ENCODE peak calls at places on chromosome 3, in six cellular contexts. V is HepG2, Q is GM12878, U is K562, J is SK-N-SH, F is H1. X is an unnamed sample.
A peak's percentile ranks its signal among the peaks of the same experiment; 100 is the strongest.

GRCh38 chr3:52434080-52434479 is 10.8 kb downstream of the SEMA3G start:
- DNase-seq in V (no peak), Q (no peak), U (no peak), J (no peak), F (no peak), X (no peak)

GRCh38 chr3:12508316-12508715 is 24.0 kb downstream of the TSEN2 start:
- DNase-seq in V (no peak), Q (no peak), U (no peak), J (no peak), F (no peak), X (no peak)

GRCh38 chr3:139548801-139549200 is 9.3 kb upstream of the RBP1 start:
- DNase-seq in V (no peak), Q (no peak), U (no peak), J (no peak), F (no peak), X (no peak)

GRCh38 chr3:184965639-184966430 is 153.9 kb downstream of the VPS8 start:
- DNase-seq in V (no peak), Q (no peak), U (no peak), J (no peak), F (no peak), X (no peak)

GRCh38 chr3:12569836-12570235 is 12.9 kb downstream of the MKRN2 start:
- DNase-seq in V (no peak), Q (no peak), U (no peak), J (no peak), F (no peak), X (no peak)

GRCh38 chr3:65658398-65658797 is 380.3 kb downstream of the MAGI1 start:
- DNase-seq in V (no peak), Q (no peak), U (no peak), J (no peak), F (no peak), X (no peak)

GRCh38 chr3:145032790-145033189 is 1061.2 kb downstream of the DIPK2A start:
- DNase-seq in V (no peak), Q (no peak), U (no peak), J (no peak), F (no peak), X (no peak)

GRCh38 chr3:128995737-128996136 is 1.9 kb upstream of the CFAP92 start:
- DNase-seq in V (no peak), Q (no peak), U (no peak), J (no peak), F (no peak), X (no peak)

GRCh38 chr3:124764746-124765145 is 34.5 kb downstream of the UMPS start:
- DNase-seq in V (no peak), Q (no peak), U (no peak), J (no peak), F (no peak), X (no peak)

GRCh38 chr3:37737134-37737533 is 124.5 kb upstream of the CTDSPL start:
- DNase-seq in V (no peak), Q (no peak), U (no peak), J (no peak), F (no peak), X (no peak)

GRCh38 chr3:31600435-31600834 is 67.7 kb downstream of the STT3B start:
- DNase-seq in V (no peak), Q (no peak), U (no peak), J (no peak), F (no peak), X (no peak)

GRCh38 chr3:124281453-124282316 is 289.8 kb upstream of the ROPN1 start:
- DNase-seq in V (peak; percentile 10), Q (no peak), U (peak; percentile 6), J (peak; percentile 47), F (no peak), X (no peak)

GRCh38 chr3:119825820-119826219 is 43.9 kb downstream of the NR1I2 start:
- DNase-seq in V (peak; percentile 64), Q (no peak), U (no peak), J (no peak), F (no peak), X (no peak)

GRCh38 chr3:113844622-113845222 is 6.1 kb downstream of the GRAMD1C start:
- DNase-seq in V (peak; percentile 39), Q (no peak), U (no peak), J (peak; percentile 47), F (no peak), X (no peak)

GRCh38 chr3:107367353-107367752 is 9.9 kb upstream of the CCDC54 start:
- DNase-seq in V (no peak), Q (no peak), U (peak; percentile 54), J (no peak), F (no peak), X (peak; percentile 3)

GRCh38 chr3:142447308-142447851 is 457 bp downstream of the XRN1 start:
- DNase-seq in V (peak; percentile 39), Q (no peak), U (no peak), J (no peak), F (no peak), X (peak; percentile 22)

GRCh38 chr3:60953406-60953805 is 297.8 kb downstream of the FHIT start:
- DNase-seq in V (no peak), Q (no peak), U (no peak), J (no peak), F (no peak), X (no peak)

GRCh38 chr3:24379936-24380335 is 114.7 kb downstream of the THRB start:
- DNase-seq in V (no peak), Q (no peak), U (no peak), J (no peak), F (no peak), X (no peak)

GRCh38 chr3:184466413-184466960 is 86.6 kb downstream of the CHRD start:
- DNase-seq in V (no peak), Q (no peak), U (peak; percentile 14), J (no peak), F (no peak), X (peak; percentile 31)

GRCh38 chr3:30400924-30401323 is 205.5 kb upstream of the TGFBR2 start:
- DNase-seq in V (peak; percentile 28), Q (no peak), U (no peak), J (no peak), F (no peak), X (no peak)

GRCh38 chr3:14391033-14391432 is 11.4 kb upstream of the SLC6A6 start:
- DNase-seq in V (peak; percentile 44), Q (no peak), U (no peak), J (no peak), F (no peak), X (peak; percentile 81)

GRCh38 chr3:136651585-136651984 is 100.6 kb downstream of the STAG1 start:
- DNase-seq in V (no peak), Q (no peak), U (peak; percentile 17), J (no peak), F (no peak), X (no peak)

GRCh38 chr3:136659253-136659652 is 92.9 kb downstream of the STAG1 start:
- DNase-seq in V (no peak), Q (no peak), U (peak; percentile 25), J (peak; percentile 19), F (no peak), X (no peak)

GRCh38 chr3:136657526-136657925 is 94.7 kb downstream of the STAG1 start:
- DNase-seq in V (no peak), Q (no peak), U (no peak), J (no peak), F (no peak), X (no peak)

GRCh38 chr3:136653628-136654027 is 98.5 kb downstream of the STAG1 start:
- DNase-seq in V (no peak), Q (no peak), U (no peak), J (no peak), F (no peak), X (no peak)
- TF ChIP-seq GABPA in V (no peak), Q (no peak), U (no peak), J (no peak), F (no peak), X (no peak)

DNA sequence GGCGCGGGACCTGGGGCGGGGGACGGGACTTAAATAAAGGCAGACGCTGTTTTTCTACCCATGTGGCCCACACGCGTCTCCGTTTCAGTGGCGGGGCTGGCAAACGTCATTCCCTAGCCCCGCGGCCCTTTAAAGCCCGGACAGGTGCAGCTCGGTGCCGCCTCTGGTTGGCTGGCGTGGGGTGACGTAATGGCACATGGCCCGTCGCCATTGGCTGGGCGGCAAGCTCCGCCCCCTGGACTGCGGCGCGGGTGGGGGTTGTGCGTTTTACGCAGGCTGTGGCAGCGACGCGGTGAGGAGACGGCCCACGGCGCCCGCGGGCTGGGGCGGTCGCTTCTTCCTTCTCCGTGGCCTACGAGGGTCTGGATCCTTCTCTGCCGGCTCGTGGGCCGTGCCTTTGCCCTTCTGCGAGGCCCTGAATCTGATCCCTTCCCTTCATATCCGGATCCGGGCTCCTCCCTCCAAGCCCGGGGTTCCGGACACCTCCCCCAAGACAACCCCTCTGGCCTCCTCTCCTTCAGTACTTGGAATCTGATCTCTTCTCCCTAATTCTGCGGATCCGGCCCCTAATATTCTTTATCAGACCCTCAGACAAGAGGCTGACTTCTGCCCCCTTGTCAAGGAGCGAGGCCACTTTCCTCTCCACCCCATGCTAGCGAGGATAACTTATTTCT is at the start of gene CRELD1:
- DNase-seq in V (peak; percentile 90), Q (peak; percentile 81), U (peak; percentile 99), J (peak; percentile 96), F (no peak), X (peak; percentile 98)
- TF ChIP-seq CTCF in V (peak; percentile 15), Q (no peak), U (no peak), J (no peak), F (no peak), X (no peak)

GRCh38 chr3:42387802-42388651 is 22.4 kb downstream of the LYZL4 start:
- DNase-seq in V (no peak), Q (no peak), U (no peak), J (no peak), F (no peak), X (no peak)
- TF ChIP-seq POLR2AphosphoS5 in V (no peak), Q (no peak), U (no peak), J (no peak), F (no peak), X (no peak)

GRCh38 chr3:159236306-159236705 is 434.5 kb downstream of the MFSD1 start:
- DNase-seq in V (no peak), Q (no peak), U (no peak), J (peak; percentile 10), F (no peak), X (no peak)
- TF ChIP-seq GABPA in V (no peak), Q (no peak), U (no peak), J (no peak), F (no peak), X (no peak)

DNA sequence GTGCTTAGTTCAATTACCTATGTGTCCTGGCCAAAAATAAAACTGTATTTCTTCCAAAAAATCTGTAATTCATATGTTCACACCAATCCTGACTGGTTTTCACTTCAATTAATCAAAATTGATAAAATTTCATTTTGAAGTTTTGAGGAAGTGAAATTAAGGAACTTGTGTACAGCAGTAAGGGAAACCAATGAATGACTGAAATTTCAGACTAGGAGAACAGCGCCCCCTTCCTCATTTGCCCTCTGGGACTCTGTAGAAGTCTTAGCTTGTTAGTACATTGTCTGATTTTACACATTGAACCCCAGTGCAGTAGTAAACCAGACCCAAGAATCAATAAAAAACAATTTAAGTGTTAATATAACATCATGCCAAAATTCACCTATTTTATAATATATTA is 495.3 kb upstream of the AGTR1 start:
- DNase-seq in V (no peak), Q (no peak), U (no peak), J (no peak), F (no peak), X (no peak)
- TF ChIP-seq CTCF in V (no peak), Q (peak; percentile 16), U (no peak), J (peak; percentile 6), F (peak; percentile 64), X (peak; percentile 43)

X was measured in HL-60.